ENCODE peak calls at places on chromosome 6, in eight cellular contexts. J is H1, H is upper lobe of left lung, E is spleen, V is prostate gland, C is Panc1, T is endothelial cell of umbilical vein, L is transverse colon. I is an unnamed sample.

GRCh38 chr6:327538-328183 is 35.4 kb downstream of the DUSP22 start:
- DNase-seq in J (no peak), H (peak; percentile 15), E (no peak), V (no peak), C (no peak), T (no peak), L (no peak), I (no peak)

GRCh38 chr6:41615311-41615710 is 23.0 kb upstream of the MDFI start:
- DNase-seq in J (no peak), H (no peak), E (no peak), V (no peak), C (no peak), T (no peak), L (no peak), I (no peak)

GRCh38 chr6:53317861-53318260 is 30.9 kb downstream of the ELOVL5 start:
- DNase-seq in J (no peak), H (no peak), E (no peak), V (no peak), C (no peak), T (no peak), L (no peak), I (no peak)

GRCh38 chr6:132161283-132161682 is 210.1 kb upstream of the CCN2 start:
- DNase-seq in J (no peak), H (no peak), E (no peak), V (no peak), C (peak; percentile 22), T (peak; percentile 70), L (no peak), I (no peak)

GRCh38 chr6:89789980-89790379 is 29.6 kb downstream of the MDN1 start:
- DNase-seq in J (no peak), H (no peak), E (no peak), V (no peak), C (no peak), T (no peak), L (no peak), I (no peak)

GRCh38 chr6:15888798-15889772 is 226.3 kb upstream of the DTNBP1 start:
- DNase-seq in J (no peak), H (peak; percentile 31), E (no peak), V (no peak), C (no peak), T (no peak), L (no peak), I (no peak)

GRCh38 chr6:6191909-6192308 is 128.6 kb downstream of the F13A1 start:
- DNase-seq in J (no peak), H (no peak), E (no peak), V (no peak), C (no peak), T (no peak), L (no peak), I (no peak)

GRCh38 chr6:40960784-40961430 is 78.1 kb downstream of the UNC5CL start:
- DNase-seq in J (no peak), H (no peak), E (no peak), V (no peak), C (no peak), T (no peak), L (no peak), I (no peak)

GRCh38 chr6:75419408-75419807 is 74.2 kb downstream of the FILIP1 start:
- DNase-seq in J (no peak), H (no peak), E (no peak), V (no peak), C (no peak), T (no peak), L (no peak), I (no peak)

GRCh38 chr6:75415804-75416203 is 77.8 kb downstream of the FILIP1 start:
- DNase-seq in J (no peak), H (no peak), E (no peak), V (no peak), C (no peak), T (no peak), L (no peak), I (no peak)

GRCh38 chr6:75414445-75415021 is 79.1 kb downstream of the FILIP1 start:
- DNase-seq in J (no peak), H (no peak), E (no peak), V (no peak), C (no peak), T (no peak), L (no peak), I (no peak)

GRCh38 chr6:75418233-75418632 is 75.4 kb downstream of the FILIP1 start:
- DNase-seq in J (no peak), H (no peak), E (no peak), V (no peak), C (no peak), T (peak; percentile 94), L (no peak), I (no peak)

DNA sequence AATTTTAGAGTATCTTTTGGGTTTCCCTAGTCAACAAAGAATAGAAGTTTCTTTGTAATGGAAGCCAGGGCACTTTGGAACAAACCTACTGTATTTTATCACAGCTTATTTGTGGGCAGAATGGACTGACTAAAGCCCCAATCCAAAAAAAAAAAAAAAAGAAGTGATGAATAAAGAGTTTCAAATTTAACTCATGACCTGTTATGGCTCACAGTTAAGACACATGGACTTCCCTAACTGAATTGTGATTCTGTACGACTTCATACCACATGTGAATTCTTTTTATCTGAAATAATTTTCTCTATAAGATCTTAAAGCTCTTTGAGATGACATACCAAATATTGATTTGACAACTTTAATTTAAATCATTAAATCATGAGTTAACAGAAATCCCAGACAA is 77.2 kb downstream of the FILIP1 start:
- DNase-seq in J (no peak), H (no peak), E (no peak), V (no peak), C (no peak), T (no peak), L (no peak), I (no peak)
- H3K4me1 ChIP-seq in J (no peaks in the 10 kb centered on the region), H (peaks cover 26% of the 10 kb centered on the region), E (no peaks in the 10 kb centered on the region), V (no peaks in the 10 kb centered on the region), C (peaks cover 9% of the 10 kb centered on the region), T (peaks cover 59% of the 10 kb centered on the region), L (no peaks in the 10 kb centered on the region), I (peaks cover 3% of the 10 kb centered on the region)

DNA sequence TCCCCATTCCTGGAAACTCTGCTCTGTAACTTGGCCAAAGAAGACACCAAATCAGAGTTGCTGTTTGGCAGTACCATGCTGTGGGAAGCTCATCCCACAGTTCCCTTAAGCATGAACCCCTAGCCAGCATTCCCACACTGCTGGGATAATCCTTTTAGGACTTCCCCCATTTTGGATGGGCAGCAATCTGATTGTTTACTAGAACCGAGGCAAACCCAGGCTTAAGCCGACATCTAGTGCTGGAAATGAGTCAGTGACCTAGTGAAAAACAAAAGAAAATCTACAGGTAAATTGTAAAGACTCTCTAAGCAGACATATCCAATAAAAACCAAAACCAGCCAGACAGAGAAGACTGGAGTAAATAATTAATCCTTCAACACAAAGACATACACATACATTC is 5.2 kb downstream of the DNAH8 start:
- DNase-seq in J (no peak), H (no peak), E (no peak), V (no peak), C (no peak), T (peak; percentile 49), L (no peak), I (no peak)
- TF ChIP-seq POLR2AphosphoS5 in J (no peak), H (no peak), E (no peak), V (no peak), C (no peak), T (no peak), L (no peak), I (no peak)

GRCh38 chr6:144298167-144298671 is 13.1 kb downstream of the UTRN start:
- DNase-seq in J (no peak), H (no peak), E (no peak), V (no peak), C (no peak), T (no peak), L (no peak), I (no peak)

GRCh38 chr6:144296973-144297372 is 11.8 kb downstream of the UTRN start:
- DNase-seq in J (no peak), H (peak; percentile 70), E (no peak), V (peak; percentile 81), C (no peak), T (peak; percentile 23), L (no peak), I (no peak)

GRCh38 chr6:144297498-144298166 is 12.5 kb downstream of the UTRN start:
- DNase-seq in J (no peak), H (no peak), E (no peak), V (no peak), C (no peak), T (no peak), L (no peak), I (no peak)

GRCh38 chr6:144294016-144294415 is 8.9 kb downstream of the UTRN start:
- DNase-seq in J (no peak), H (no peak), E (no peak), V (no peak), C (no peak), T (peak; percentile 59), L (no peak), I (no peak)

DNA sequence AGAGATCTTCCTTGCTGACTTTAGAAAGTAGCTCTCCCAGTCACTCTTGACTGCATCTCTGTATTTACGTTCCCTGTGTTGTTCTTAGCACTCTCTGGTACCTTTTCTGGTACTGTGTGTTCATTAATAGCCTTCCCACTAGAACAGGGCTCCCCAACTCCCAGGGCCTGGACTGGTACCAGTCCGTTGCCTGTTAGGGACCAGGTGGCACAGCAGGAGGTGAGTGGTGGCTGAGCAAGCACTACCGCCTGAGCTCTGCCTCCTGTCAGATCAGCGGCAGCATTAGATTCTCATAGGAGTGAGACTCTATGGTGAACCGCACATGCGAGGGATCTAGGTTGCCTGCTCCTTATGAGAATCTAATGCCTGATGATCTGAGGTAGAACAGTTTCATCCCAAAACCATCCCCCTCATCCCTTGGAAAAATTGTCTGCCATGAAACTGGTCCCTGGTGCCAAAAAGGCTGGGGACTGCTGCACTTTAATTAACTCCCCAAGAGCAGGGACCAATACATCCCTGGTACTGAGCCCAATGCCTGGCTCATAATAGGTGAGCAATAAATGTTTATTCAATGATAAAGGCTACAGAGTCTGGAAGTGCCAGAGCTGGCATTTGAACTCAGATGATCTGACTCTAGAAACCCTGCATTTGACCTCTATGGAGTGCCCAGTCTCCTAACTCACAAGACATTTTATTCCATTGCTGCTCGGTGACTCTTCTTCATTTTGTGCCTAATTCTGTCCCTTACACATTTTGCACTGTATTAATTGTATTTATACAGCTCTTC is 11.0 kb downstream of the UTRN start:
- DNase-seq in J (no peak), H (no peak), E (no peak), V (no peak), C (no peak), T (no peak), L (no peak), I (no peak)
- H3K4me1 ChIP-seq in J (no peaks in the 10 kb centered on the region), H (peaks cover 34% of the 10 kb centered on the region), E (peaks cover 23% of the 10 kb centered on the region), V (no peaks in the 10 kb centered on the region), C (peaks cover 18% of the 10 kb centered on the region), T (peaks cover 26% of the 10 kb centered on the region), L (no peaks in the 10 kb centered on the region), I (peaks cover 41% of the 10 kb centered on the region)

GRCh38 chr6:10626154-10626741 is 68.2 kb downstream of the C6orf52 start:
- DNase-seq in J (no peak), H (no peak), E (no peak), V (no peak), C (no peak), T (no peak), L (no peak), I (no peak)

GRCh38 chr6:10627800-10628199 is 66.6 kb downstream of the C6orf52 start:
- DNase-seq in J (no peak), H (no peak), E (no peak), V (no peak), C (no peak), T (no peak), L (no peak), I (no peak)

GRCh38 chr6:10633216-10633615 is 61.2 kb downstream of the C6orf52 start:
- DNase-seq in J (no peak), H (peak; percentile 35), E (no peak), V (no peak), C (peak; percentile 74), T (peak; percentile 76), L (no peak), I (no peak)

DNA sequence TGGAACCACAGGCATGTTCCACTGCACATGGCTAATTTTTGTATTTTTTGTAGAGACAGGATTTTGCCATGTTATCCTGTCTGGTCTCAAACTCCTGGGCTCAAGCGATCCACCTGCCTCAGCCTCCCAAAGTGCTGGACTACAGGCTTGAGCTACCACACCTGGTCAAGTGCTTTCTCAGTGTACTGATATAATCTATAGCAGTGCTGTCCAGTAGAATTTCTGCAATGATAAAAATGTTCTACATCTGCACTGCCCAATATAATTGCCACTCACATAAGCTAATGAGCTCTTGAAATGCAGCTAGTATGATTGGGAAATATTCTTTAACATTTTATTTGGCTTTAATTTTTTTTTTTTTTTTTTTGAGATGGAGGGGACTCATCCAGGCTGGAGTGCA is 64.2 kb downstream of the C6orf52 start:
- DNase-seq in J (no peak), H (no peak), E (no peak), V (no peak), C (no peak), T (no peak), L (no peak), I (no peak)
- TF ChIP-seq POLR2AphosphoS5 in J (no peak), H (no peak), E (no peak), V (no peak), C (no peak), T (no peak), L (no peak), I (no peak)